ENCODE peak calls at places on chromosomes 13 and 19, in four cellular contexts. A, L, C and G are unnamed samples.

GRCh38 chr19:18428837-18429674 is 8.9 kb downstream of the ISYNA1 start:
- DNase-seq in A (peak), L (peak), C (peak), G (peak)

GRCh38 chr13:96053003-96053703 is at the start of gene UGGT2:
- DNase-seq in A (peak), L (peak), C (peak), G (peak)

GRCh38 chr13:25281937-25282332 is 5.4 kb downstream of the MTMR6 start:
- DNase-seq in C (peak), A (no peak), L (no peak), G (no peak)

GRCh38 chr13:28552288-28552687 is 57.4 kb upstream of the FLT1 start:
- DNase-seq in A (no peak), L (no peak), C (no peak), G (no peak)

GRCh38 chr19:56125806-56126590 is 4.9 kb upstream of the ZNF787 start:
- DNase-seq in A (no peak), L (no peak), C (no peak), G (no peak)

GRCh38 chr13:39012608-39013007 is 22.0 kb upstream of the STOML3 start:
- DNase-seq in L (no peak), C (no peak), A (no peak), G (no peak)

GRCh38 chr19:47707135-47707925 is 5.9 kb upstream of the EHD2 start:
- DNase-seq in A (peak), C (peak), L (peak), G (peak)

GRCh38 chr13:25886438-25887214 is 165.2 kb downstream of the SHISA2 start:
- DNase-seq in A (no peak), C (no peak), L (peak), G (peak)

GRCh38 chr13:40272776-40273139 is 393.7 kb downstream of the FOXO1 start:
- DNase-seq in A (no peak), L (peak), C (no peak), G (peak)

GRCh38 chr13:100363874-100364273 is 224.7 kb downstream of the GGACT start:
- DNase-seq in C (no peak), L (peak), A (no peak), G (peak)

GRCh38 chr13:50915562-50915961 is 6.0 kb downstream of the RNASEH2B start:
- DNase-seq in A (no peak), L (no peak), C (peak), G (no peak)
- TF ChIP-seq CTCF in A (no peak), L (no peak), C (peak), G (no peak)

GRCh38 chr13:112068531-112069062 is 1.6 kb downstream of the SOX1 start:
- DNase-seq in A (no peak), L (no peak), C (no peak), G (no peak)

GRCh38 chr13:112065867-112066623 is 904 bp upstream of the SOX1 start:
- DNase-seq in C (no peak), A (peak), L (no peak), G (no peak)

GRCh38 chr13:112066624-112067004 is 335 bp upstream of the SOX1 start:
- DNase-seq in L (no peak), C (no peak), A (peak), G (peak)

GRCh38 chr13:112067871-112068305 is 939 bp downstream of the SOX1 start:
- DNase-seq in A (no peak), L (no peak), C (no peak), G (no peak)

GRCh38 chr13:112067121-112067741 is at the start of gene SOX1:
- DNase-seq in L (no peak), A (no peak), C (no peak), G (no peak)
- H3K4me3 ChIP-seq in L (no peak), A (no peak), C (no peak), G (no peak)

GRCh38 chr19:53553865-53554791 is 16.2 kb downstream of the ZNF331 start:
- DNase-seq in C (peak), L (peak), A (peak), G (peak)
- TF ChIP-seq CTCF in C (no peak), L (no peak), A (no peak), G (no peak)

GRCh38 chr13:114124921-114125320 is 7.5 kb downstream of the RASA3 start:
- DNase-seq in L (peak), C (peak), A (no peak), G (peak)
- H3K4me3 ChIP-seq in L (no peak), C (no peak), A (no peak), G (no peak)

DNA sequence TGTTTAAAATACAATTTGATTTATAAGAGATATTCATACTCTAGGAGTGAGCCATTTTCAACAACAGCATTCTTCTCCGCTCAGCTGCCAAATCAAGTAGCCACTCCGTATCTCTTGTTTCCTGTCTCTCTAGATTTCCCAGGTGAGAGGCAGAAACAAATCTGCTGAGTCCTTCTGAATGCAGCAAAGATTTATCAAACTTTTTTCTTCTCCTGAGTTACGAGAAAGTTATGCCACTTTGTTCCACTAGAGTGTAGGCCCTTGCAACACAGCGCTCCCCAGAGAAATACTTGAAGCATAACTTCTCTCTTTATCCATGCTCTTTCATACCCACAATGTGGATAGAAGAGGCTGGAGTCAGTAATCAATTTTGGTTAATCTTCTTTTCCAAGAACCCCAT is 1960.8 kb downstream of the OLFM4 start:
- DNase-seq in L (no peak), A (no peak), C (no peak), G (no peak)
- TF ChIP-seq CTCF in L (no peak), A (no peak), C (no peak), G (no peak)

GRCh38 chr13:112984954-112985802 is 16.2 kb downstream of the MCF2L start:
- DNase-seq in C (no peak), A (no peak), L (no peak), G (no peak)

GRCh38 chr13:112985803-112986408 is 16.9 kb downstream of the MCF2L start:
- DNase-seq in L (no peak), C (no peak), A (no peak), G (no peak)

GRCh38 chr13:112983042-112983305 is 14.0 kb downstream of the MCF2L start:
- DNase-seq in C (no peak), L (no peak), A (no peak), G (no peak)

GRCh38 chr13:112983428-112984196 is 14.6 kb downstream of the MCF2L start:
- DNase-seq in L (no peak), C (no peak), A (no peak), G (no peak)

DNA sequence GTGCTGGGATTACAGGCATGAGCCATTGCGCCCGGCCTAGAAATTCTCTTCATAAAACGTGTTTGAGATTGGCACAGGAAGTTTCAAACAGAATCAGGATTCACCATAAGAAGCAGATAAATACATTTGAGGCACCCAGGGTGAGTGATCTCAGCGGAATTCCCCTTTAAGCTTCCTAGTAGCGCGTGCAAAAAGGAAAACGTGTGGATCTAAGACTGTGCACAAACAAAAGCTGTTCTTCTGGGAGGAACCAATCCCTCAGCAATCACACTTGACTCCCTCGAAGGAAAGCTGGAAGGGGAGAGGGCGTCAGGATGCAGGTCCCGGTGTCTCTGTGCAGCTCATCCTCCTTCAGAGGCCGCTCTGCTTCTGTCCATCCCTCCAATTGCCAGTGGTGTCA is 15.5 kb downstream of the MCF2L start:
- DNase-seq in L (no peak), C (no peak), A (no peak), G (no peak)
- H3K4me3 ChIP-seq in L (no peak), C (no peak), A (no peak), G (no peak)

DNA sequence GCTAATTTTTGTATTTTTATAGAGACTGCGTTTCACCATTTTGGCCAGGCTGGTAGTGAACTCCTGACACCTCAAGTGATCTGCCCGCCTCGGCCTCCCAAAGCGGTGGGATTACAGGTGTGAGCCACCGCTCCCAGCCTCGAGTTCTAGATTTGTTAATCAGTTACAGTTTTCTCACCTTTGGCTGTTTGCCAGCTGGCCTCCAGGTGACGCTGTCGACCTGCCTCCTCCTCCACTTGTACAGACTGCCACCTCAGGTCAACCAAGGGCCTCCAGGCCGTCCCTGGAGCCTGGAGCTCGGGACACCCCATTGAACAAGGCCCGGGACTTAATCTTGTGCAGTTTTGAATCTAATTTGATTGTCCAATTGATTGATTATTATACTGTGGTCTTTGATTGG is 45.5 kb downstream of the IER2 start:
- DNase-seq in A (no peak), L (no peak), C (peak), G (no peak)
- TF ChIP-seq CTCF in A (no peak), L (no peak), C (peak), G (no peak)

GRCh38 chr13:45243072-45243471 is 42.2 kb upstream of the KCTD4 start:
- DNase-seq in C (no peak), L (no peak), A (no peak), G (no peak)

GRCh38 chr13:45242524-45242923 is 41.7 kb upstream of the KCTD4 start:
- DNase-seq in C (no peak), A (no peak), L (no peak), G (no peak)

GRCh38 chr13:45238945-45239795 is 38.3 kb upstream of the KCTD4 start:
- DNase-seq in L (peak), A (no peak), C (no peak), G (no peak)

GRCh38 chr13:45242070-45242469 is 41.2 kb upstream of the KCTD4 start:
- DNase-seq in L (peak), C (no peak), A (no peak), G (peak)
- H3K4me3 ChIP-seq in L (no peak), C (no peak), A (no peak), G (no peak)

GRCh38 chr13:112710855-112711527 is 21.2 kb downstream of the ATP11A start:
- DNase-seq in L (no peak), A (peak), C (no peak), G (no peak)

GRCh38 chr13:112713517-112714253 is 23.8 kb downstream of the ATP11A start:
- DNase-seq in C (no peak), A (peak), L (no peak), G (no peak)

GRCh38 chr13:112709825-112710783 is 20.3 kb downstream of the ATP11A start:
- DNase-seq in A (peak), C (no peak), L (peak), G (no peak)

GRCh38 chr13:112712451-112712881 is 22.6 kb downstream of the ATP11A start:
- DNase-seq in C (no peak), A (peak), L (no peak), G (no peak)

GRCh38 chr13:112711528-112712265 is 21.9 kb downstream of the ATP11A start:
- DNase-seq in L (peak), C (peak), A (peak), G (peak)
- TF ChIP-seq CTCF in L (no peak), C (no peak), A (no peak), G (peak)